ENCODE peak calls at places on chromosome 20, in nine cellular contexts. One of them, this sample, is unnamed.

GRCh38 chr20:17558154-17558940 is 11.5 kb upstream of the DSTN start:
- DNase-seq in MM.1S: no peak
- DNase-seq in adrenal gland: peak; percentile 68
- DNase-seq in endothelial cell of umbilical vein: peak; percentile 95
- DNase-seq in GM23338: peak; percentile 60
- DNase-seq in CD4-positive, alpha-beta memory T cell: no peak
- DNase-seq in spleen: no peak
- DNase-seq in pancreas: no peak
- DNase-seq in stomach: peak; percentile 42
- DNase-seq in this sample: peak; percentile 73

GRCh38 chr20:60210779-60211617 is 252.8 kb downstream of the CDH26 start:
- DNase-seq in pancreas: no peak
- DNase-seq in MM.1S: peak; percentile 57
- DNase-seq in endothelial cell of umbilical vein: no peak
- DNase-seq in spleen: peak; percentile 89
- DNase-seq in CD4-positive, alpha-beta memory T cell: peak; percentile 32
- DNase-seq in stomach: peak; percentile 71
- DNase-seq in GM23338: peak; percentile 65
- DNase-seq in adrenal gland: peak; percentile 70
- DNase-seq in this sample: peak; percentile 62

GRCh38 chr20:15767636-15768369 is 805.4 kb downstream of the KIF16B start:
- DNase-seq in GM23338: no peak
- DNase-seq in spleen: no peak
- DNase-seq in adrenal gland: no peak
- DNase-seq in endothelial cell of umbilical vein: no peak
- DNase-seq in MM.1S: no peak
- DNase-seq in stomach: no peak
- DNase-seq in CD4-positive, alpha-beta memory T cell: no peak
- DNase-seq in pancreas: no peak
- DNase-seq in this sample: no peak

GRCh38 chr20:35387334-35387733 is 24.4 kb downstream of the UQCC1 start:
- DNase-seq in GM23338: no peak
- DNase-seq in MM.1S: no peak
- DNase-seq in adrenal gland: no peak
- DNase-seq in stomach: no peak
- DNase-seq in spleen: no peak
- DNase-seq in endothelial cell of umbilical vein: no peak
- DNase-seq in pancreas: no peak
- DNase-seq in CD4-positive, alpha-beta memory T cell: no peak
- DNase-seq in this sample: no peak

GRCh38 chr20:48897298-48898044 is 24.0 kb upstream of the ARFGEF2 start:
- DNase-seq in stomach: no peak
- DNase-seq in endothelial cell of umbilical vein: peak; percentile 64
- DNase-seq in adrenal gland: no peak
- DNase-seq in spleen: no peak
- DNase-seq in CD4-positive, alpha-beta memory T cell: no peak
- DNase-seq in GM23338: no peak
- DNase-seq in pancreas: no peak
- DNase-seq in MM.1S: no peak
- DNase-seq in this sample: no peak

GRCh38 chr20:1423625-1424106 is 30.8 kb upstream of the FKBP1A start:
- DNase-seq in pancreas: no peak
- DNase-seq in CD4-positive, alpha-beta memory T cell: peak; percentile 22
- DNase-seq in MM.1S: peak; percentile 41
- DNase-seq in endothelial cell of umbilical vein: peak; percentile 37
- DNase-seq in stomach: peak; percentile 77
- DNase-seq in adrenal gland: peak; percentile 52
- DNase-seq in GM23338: peak; percentile 98
- DNase-seq in spleen: no peak
- DNase-seq in this sample: peak; percentile 51

GRCh38 chr20:40286991-40287531 is 402.0 kb downstream of the MAFB start:
- DNase-seq in pancreas: peak; percentile 76
- DNase-seq in MM.1S: no peak
- DNase-seq in adrenal gland: peak; percentile 65
- DNase-seq in stomach: peak; percentile 70
- DNase-seq in spleen: peak; percentile 68
- DNase-seq in endothelial cell of umbilical vein: peak; percentile 37
- DNase-seq in GM23338: no peak
- DNase-seq in CD4-positive, alpha-beta memory T cell: no peak
- DNase-seq in this sample: peak; percentile 68

GRCh38 chr20:45867811-45868176 is 10.4 kb downstream of the ZSWIM3 start:
- DNase-seq in GM23338: no peak
- DNase-seq in spleen: no peak
- DNase-seq in CD4-positive, alpha-beta memory T cell: no peak
- DNase-seq in adrenal gland: no peak
- DNase-seq in endothelial cell of umbilical vein: peak; percentile 17
- DNase-seq in MM.1S: no peak
- DNase-seq in pancreas: no peak
- DNase-seq in stomach: no peak
- DNase-seq in this sample: no peak

GRCh38 chr20:18971574-18971973 is 158.0 kb downstream of the SCP2D1 start:
- DNase-seq in CD4-positive, alpha-beta memory T cell: no peak
- DNase-seq in spleen: no peak
- DNase-seq in pancreas: no peak
- DNase-seq in stomach: no peak
- DNase-seq in endothelial cell of umbilical vein: no peak
- DNase-seq in adrenal gland: no peak
- DNase-seq in MM.1S: no peak
- DNase-seq in GM23338: no peak
- DNase-seq in this sample: no peak

GRCh38 chr20:36591854-36592641 is 13.5 kb upstream of the RAB5IF start:
- DNase-seq in stomach: no peak
- DNase-seq in spleen: no peak
- DNase-seq in adrenal gland: no peak
- DNase-seq in CD4-positive, alpha-beta memory T cell: peak; percentile 66
- DNase-seq in endothelial cell of umbilical vein: no peak
- DNase-seq in GM23338: peak; percentile 76
- DNase-seq in pancreas: no peak
- DNase-seq in MM.1S: no peak
- DNase-seq in this sample: no peak

GRCh38 chr20:6038256-6038655 is 15.6 kb downstream of the LRRN4 start:
- DNase-seq in pancreas: no peak
- DNase-seq in GM23338: no peak
- DNase-seq in CD4-positive, alpha-beta memory T cell: no peak
- DNase-seq in MM.1S: no peak
- DNase-seq in stomach: no peak
- DNase-seq in endothelial cell of umbilical vein: no peak
- DNase-seq in adrenal gland: no peak
- DNase-seq in spleen: no peak
- DNase-seq in this sample: no peak

GRCh38 chr20:51516855-51517254 is 25.7 kb downstream of the NFATC2 start:
- DNase-seq in MM.1S: no peak
- DNase-seq in pancreas: no peak
- DNase-seq in stomach: no peak
- DNase-seq in spleen: peak; percentile 38
- DNase-seq in endothelial cell of umbilical vein: no peak
- DNase-seq in adrenal gland: no peak
- DNase-seq in CD4-positive, alpha-beta memory T cell: no peak
- DNase-seq in GM23338: no peak
- DNase-seq in this sample: no peak
- H3K27me3 ChIP-seq in MM.1S: no peaks in the 10 kb centered on the region
- H3K27me3 ChIP-seq in pancreas: no peaks in the 10 kb centered on the region
- H3K27me3 ChIP-seq in stomach: no peaks in the 10 kb centered on the region
- H3K27me3 ChIP-seq in spleen: no peaks in the 10 kb centered on the region
- H3K27me3 ChIP-seq in endothelial cell of umbilical vein: no peaks in the 10 kb centered on the region
- H3K27me3 ChIP-seq in adrenal gland: no peaks in the 10 kb centered on the region
- H3K27me3 ChIP-seq in CD4-positive, alpha-beta memory T cell: no peaks in the 10 kb centered on the region
- H3K27me3 ChIP-seq in GM23338: no peaks in the 10 kb centered on the region
- H3K27me3 ChIP-seq in this sample: no peaks in the 10 kb centered on the region

DNA sequence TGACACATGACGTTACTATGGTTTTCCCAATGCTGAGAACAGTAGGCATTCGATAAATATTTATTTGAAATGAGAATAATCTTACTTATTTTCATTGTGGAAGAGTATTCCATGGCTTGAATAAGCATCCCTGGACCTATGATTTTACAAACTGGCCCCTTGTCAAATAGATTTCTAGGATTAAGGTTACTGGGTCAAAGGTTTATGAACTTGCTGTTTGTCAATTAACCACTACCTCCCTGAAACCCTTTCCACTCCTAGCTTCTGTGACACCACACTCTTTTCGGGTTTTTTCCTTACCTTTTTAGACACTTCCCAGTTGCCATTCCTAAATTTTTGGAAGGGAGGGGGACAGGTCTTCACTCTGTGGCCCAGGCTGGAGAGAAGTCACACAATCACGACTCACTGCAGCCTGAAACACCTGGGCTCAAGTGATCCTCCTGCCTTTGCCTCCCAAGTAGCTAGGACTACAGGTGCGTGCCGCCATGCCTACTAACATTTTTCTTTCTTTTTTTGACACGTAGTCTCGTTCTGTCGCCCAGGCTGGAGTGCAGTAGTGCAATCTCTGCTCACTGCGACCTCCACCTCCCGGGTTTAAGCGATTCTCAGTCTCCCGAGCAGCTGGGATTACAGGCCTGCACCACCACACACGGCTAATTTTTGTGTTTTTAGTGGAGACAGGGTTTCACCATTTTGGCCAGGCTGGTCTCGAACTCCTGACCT is 5.1 kb upstream of the SRSF6 start:
- DNase-seq in CD4-positive, alpha-beta memory T cell: no peak
- DNase-seq in spleen: no peak
- DNase-seq in endothelial cell of umbilical vein: no peak
- DNase-seq in MM.1S: no peak
- DNase-seq in pancreas: no peak
- DNase-seq in stomach: no peak
- DNase-seq in GM23338: no peak
- DNase-seq in adrenal gland: no peak
- DNase-seq in this sample: no peak
- H3K4me1 ChIP-seq in CD4-positive, alpha-beta memory T cell: peaks cover 6% of the 10 kb centered on the region
- H3K4me1 ChIP-seq in spleen: peaks cover 4% of the 10 kb centered on the region
- H3K4me1 ChIP-seq in endothelial cell of umbilical vein: peaks cover 10% of the 10 kb centered on the region
- H3K4me1 ChIP-seq in MM.1S: no peaks in the 10 kb centered on the region
- H3K4me1 ChIP-seq in pancreas: no peaks in the 10 kb centered on the region
- H3K4me1 ChIP-seq in stomach: peaks cover 14% of the 10 kb centered on the region
- H3K4me1 ChIP-seq in GM23338: no peaks in the 10 kb centered on the region
- H3K4me1 ChIP-seq in adrenal gland: peaks cover 5% of the 10 kb centered on the region
- H3K4me1 ChIP-seq in this sample: no peaks in the 10 kb centered on the region

DNA sequence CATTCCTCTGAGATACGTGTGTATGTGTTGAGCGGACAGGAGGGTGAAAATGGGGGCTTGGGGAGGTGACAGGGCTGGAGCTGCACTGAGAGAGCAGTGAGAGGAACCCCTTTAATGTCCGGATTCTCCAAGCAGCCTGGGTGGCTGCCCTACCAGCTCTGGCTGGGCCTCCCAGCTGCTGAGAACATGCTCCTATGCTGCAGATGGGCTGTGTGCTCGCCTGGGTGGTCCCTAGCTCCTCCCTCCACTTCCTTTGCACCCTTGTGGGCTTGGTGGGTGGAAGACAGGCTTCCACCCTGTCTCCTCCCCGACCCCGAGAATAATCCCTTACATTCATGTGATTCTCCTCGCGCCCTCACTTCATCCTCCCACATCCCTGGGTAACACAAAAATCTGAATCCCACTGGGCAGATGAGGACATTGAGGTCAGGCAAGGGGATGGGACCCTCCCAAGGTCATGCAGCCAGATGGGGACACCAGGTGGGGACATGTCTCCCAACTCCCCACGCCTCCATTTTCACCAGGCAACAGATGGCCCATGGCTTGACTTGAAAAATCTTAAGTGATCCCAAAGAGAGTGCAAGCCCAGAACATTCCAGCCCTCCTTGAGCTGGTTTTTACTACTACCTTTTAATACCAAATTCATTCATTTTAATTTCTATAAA is 4.8 kb upstream of the PDRG1 start:
- DNase-seq in GM23338: no peak
- DNase-seq in spleen: no peak
- DNase-seq in stomach: no peak
- DNase-seq in endothelial cell of umbilical vein: no peak
- DNase-seq in adrenal gland: no peak
- DNase-seq in pancreas: no peak
- DNase-seq in CD4-positive, alpha-beta memory T cell: no peak
- DNase-seq in MM.1S: no peak
- DNase-seq in this sample: no peak
- H3K27me3 ChIP-seq in GM23338: no peaks in the 10 kb centered on the region
- H3K27me3 ChIP-seq in spleen: no peaks in the 10 kb centered on the region
- H3K27me3 ChIP-seq in stomach: peaks cover 32% of the 10 kb centered on the region
- H3K27me3 ChIP-seq in endothelial cell of umbilical vein: peaks cover 3% of the 10 kb centered on the region
- H3K27me3 ChIP-seq in adrenal gland: no peaks in the 10 kb centered on the region
- H3K27me3 ChIP-seq in pancreas: no peaks in the 10 kb centered on the region
- H3K27me3 ChIP-seq in CD4-positive, alpha-beta memory T cell: no peaks in the 10 kb centered on the region
- H3K27me3 ChIP-seq in MM.1S: peaks cover 77% of the 10 kb centered on the region
- H3K27me3 ChIP-seq in this sample: no peaks in the 10 kb centered on the region

GRCh38 chr20:22795455-22795854 is 211.1 kb upstream of the FOXA2 start:
- DNase-seq in CD4-positive, alpha-beta memory T cell: no peak
- DNase-seq in adrenal gland: no peak
- DNase-seq in MM.1S: no peak
- DNase-seq in pancreas: no peak
- DNase-seq in GM23338: no peak
- DNase-seq in endothelial cell of umbilical vein: no peak
- DNase-seq in spleen: no peak
- DNase-seq in stomach: no peak
- DNase-seq in this sample: no peak

GRCh38 chr20:22795897-22796296 is 211.5 kb upstream of the FOXA2 start:
- DNase-seq in MM.1S: no peak
- DNase-seq in pancreas: no peak
- DNase-seq in adrenal gland: peak; percentile 37
- DNase-seq in endothelial cell of umbilical vein: peak; percentile 98
- DNase-seq in stomach: peak; percentile 28
- DNase-seq in CD4-positive, alpha-beta memory T cell: no peak
- DNase-seq in spleen: no peak
- DNase-seq in GM23338: no peak
- DNase-seq in this sample: no peak

GRCh38 chr20:22794200-22794599 is 209.8 kb upstream of the FOXA2 start:
- DNase-seq in endothelial cell of umbilical vein: peak; percentile 40
- DNase-seq in adrenal gland: no peak
- DNase-seq in pancreas: no peak
- DNase-seq in GM23338: no peak
- DNase-seq in spleen: no peak
- DNase-seq in MM.1S: no peak
- DNase-seq in stomach: no peak
- DNase-seq in CD4-positive, alpha-beta memory T cell: no peak
- DNase-seq in this sample: no peak

GRCh38 chr20:22797103-22797502 is 212.7 kb upstream of the FOXA2 start:
- DNase-seq in stomach: no peak
- DNase-seq in spleen: no peak
- DNase-seq in pancreas: no peak
- DNase-seq in MM.1S: no peak
- DNase-seq in endothelial cell of umbilical vein: peak; percentile 41
- DNase-seq in GM23338: no peak
- DNase-seq in adrenal gland: no peak
- DNase-seq in CD4-positive, alpha-beta memory T cell: no peak
- DNase-seq in this sample: no peak

DNA sequence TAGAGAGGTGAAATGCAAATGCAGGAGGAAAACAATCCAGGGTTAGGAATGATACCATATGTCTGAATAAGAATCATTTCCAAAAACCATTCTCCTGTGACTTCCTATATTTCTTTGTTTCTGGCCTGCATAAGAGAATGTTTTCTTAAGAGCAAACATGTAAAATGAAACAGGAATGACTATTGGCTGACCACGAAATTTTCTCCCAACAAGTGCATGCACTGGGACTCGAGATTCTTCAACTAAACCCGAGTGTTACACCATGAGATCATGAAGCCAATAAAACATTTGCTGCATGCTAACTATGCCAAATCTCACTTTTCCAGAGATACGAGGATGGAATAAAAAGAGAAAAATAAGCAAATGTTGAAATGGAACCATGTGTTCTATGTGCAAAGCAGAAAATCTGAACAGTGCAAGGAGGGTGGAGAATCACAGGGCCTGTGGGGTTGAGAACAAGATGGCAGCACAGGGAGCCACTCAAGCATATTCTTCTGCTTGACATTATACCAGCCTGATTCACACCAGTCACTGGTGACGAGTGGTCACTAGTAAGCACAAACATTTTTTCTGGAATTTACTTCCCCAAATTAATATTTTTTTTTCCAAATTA is 212.2 kb upstream of the FOXA2 start:
- DNase-seq in spleen: no peak
- DNase-seq in stomach: no peak
- DNase-seq in MM.1S: no peak
- DNase-seq in adrenal gland: no peak
- DNase-seq in CD4-positive, alpha-beta memory T cell: no peak
- DNase-seq in GM23338: no peak
- DNase-seq in endothelial cell of umbilical vein: no peak
- DNase-seq in pancreas: no peak
- DNase-seq in this sample: no peak
- H3K4me1 ChIP-seq in spleen: no peaks in the 10 kb centered on the region
- H3K4me1 ChIP-seq in stomach: peaks cover 27% of the 10 kb centered on the region
- H3K4me1 ChIP-seq in MM.1S: no peaks in the 10 kb centered on the region
- H3K4me1 ChIP-seq in adrenal gland: no peaks in the 10 kb centered on the region
- H3K4me1 ChIP-seq in CD4-positive, alpha-beta memory T cell: no peaks in the 10 kb centered on the region
- H3K4me1 ChIP-seq in GM23338: peaks cover 9% of the 10 kb centered on the region
- H3K4me1 ChIP-seq in endothelial cell of umbilical vein: peaks cover 43% of the 10 kb centered on the region
- H3K4me1 ChIP-seq in pancreas: no peaks in the 10 kb centered on the region
- H3K4me1 ChIP-seq in this sample: peaks cover 10% of the 10 kb centered on the region

This sample was measured in lung.